ENCODE peak calls at places on chromosomes 11 and 22, in ten cellular contexts. J is Karpas-422, M is Caco-2, I is psoas muscle, U is heart right ventricle, W is right lobe of liver, K is pancreas, G is esophagus squamous epithelium, S is fibroblast of lung, E is adipocyte. Z is an unnamed sample. For H3K9me3 and H3K27me3, the result is how much of the 10 kb centered on the place peaks cover.

GRCh38 chr11:33478111-33478573 is 221.0 kb downstream of the HIPK3 start:
- DNase-seq in J (no peak), M (no peak), I (no peak), U (no peak), W (peak), K (no peak), G (no peak), S (peak), E (no peak), Z (no peak)

GRCh38 chr22:37020192-37020479 is 594 bp downstream of the MPST start:
- DNase-seq in J (no peak), M (no peak), I (no peak), U (no peak), W (peak), K (no peak), G (no peak), S (peak), E (peak), Z (no peak)

GRCh38 chr22:43012390-43012789 is 2.6 kb downstream of the PACSIN2 start:
- DNase-seq in J (no peak), M (no peak), I (no peak), U (no peak), W (no peak), K (peak), G (no peak), S (no peak), E (no peak), Z (no peak)

GRCh38 chr11:101583180-101584128 is at the start of gene TRPC6:
- DNase-seq in J (no peak), M (no peak), I (no peak), U (peak), W (no peak), K (peak), G (no peak), S (peak), E (peak), Z (no peak)

GRCh38 chr11:14636119-14636518 is 7.5 kb upstream of the PDE3B start:
- DNase-seq in J (no peak), M (no peak), I (no peak), U (no peak), W (no peak), K (no peak), G (no peak), S (no peak), E (no peak), Z (no peak)

GRCh38 chr11:109329716-109330115 is 92.3 kb upstream of the C11orf87 start:
- DNase-seq in J (no peak), M (no peak), I (no peak), U (no peak), W (no peak), K (no peak), G (no peak), S (no peak), E (no peak), Z (no peak)

GRCh38 chr22:27397948-27398330 is 403.6 kb downstream of the MN1 start:
- DNase-seq in J (no peak), M (no peak), I (peak), U (peak), W (no peak), K (no peak), G (no peak), S (peak), E (no peak), Z (no peak)

GRCh38 chr11:3949132-3949531 is 93.7 kb downstream of the STIM1 start:
- DNase-seq in J (peak), M (no peak), I (no peak), U (no peak), W (no peak), K (no peak), G (no peak), S (no peak), E (no peak), Z (no peak)

GRCh38 chr11:122024278-122024677 is 91.7 kb downstream of the BLID start:
- DNase-seq in J (no peak), M (no peak), I (no peak), U (no peak), W (no peak), K (no peak), G (no peak), S (no peak), E (no peak), Z (no peak)

GRCh38 chr11:131064373-131064991 is 148.2 kb upstream of the SNX19 start:
- DNase-seq in J (peak), M (peak), I (peak), U (peak), W (peak), K (peak), G (no peak), S (peak), E (peak), Z (no peak)

GRCh38 chr11:106327134-106327533 is 249.7 kb downstream of the AASDHPPT start:
- DNase-seq in J (no peak), M (no peak), I (no peak), U (no peak), W (no peak), K (no peak), G (no peak), S (no peak), E (no peak), Z (no peak)

GRCh38 chr22:46010951-46011626 is 34.1 kb upstream of the WNT7B start:
- DNase-seq in J (no peak), M (no peak), I (peak), U (no peak), W (peak), K (peak), G (no peak), S (no peak), E (no peak), Z (no peak)

GRCh38 chr22:21038405-21038804 is 6.0 kb upstream of the SLC7A4 start:
- DNase-seq in J (no peak), M (no peak), I (no peak), U (no peak), W (no peak), K (no peak), G (no peak), S (peak), E (peak), Z (no peak)

GRCh38 chr11:68903288-68903630 is 373 bp downstream of the MRPL21 start:
- DNase-seq in J (peak), M (no peak), I (no peak), U (no peak), W (no peak), K (no peak), G (no peak), S (peak), E (peak), Z (no peak)

GRCh38 chr22:46043816-46044717 is 67.1 kb upstream of the WNT7B start:
- DNase-seq in J (no peak), M (no peak), I (no peak), U (no peak), W (peak), K (no peak), G (no peak), S (no peak), E (no peak), Z (no peak)

GRCh38 chr11:43987384-43988039 is 45.1 kb downstream of the C11orf96 start:
- DNase-seq in J (no peak), M (no peak), I (peak), U (peak), W (peak), K (no peak), G (no peak), S (peak), E (peak), Z (peak)

GRCh38 chr11:16169541-16169940 is 186.8 kb downstream of the SOX6 start:
- DNase-seq in J (no peak), M (no peak), I (no peak), U (no peak), W (no peak), K (no peak), G (no peak), S (no peak), E (peak), Z (no peak)

GRCh38 chr11:45773271-45774022 is 31.5 kb upstream of the SLC35C1 start:
- DNase-seq in J (no peak), M (no peak), I (peak), U (no peak), W (peak), K (no peak), G (no peak), S (no peak), E (no peak), Z (no peak)

GRCh38 chr22:45671783-45672563 is at the start of gene ATXN10:
- DNase-seq in J (peak), M (peak), I (peak), U (peak), W (peak), K (peak), G (no peak), S (peak), E (peak), Z (peak)

GRCh38 chr22:44154431-44154942 is 26.2 kb upstream of the PARVG start:
- DNase-seq in J (no peak), M (no peak), I (no peak), U (no peak), W (no peak), K (no peak), G (no peak), S (peak), E (no peak), Z (no peak)

GRCh38 chr11:105609832-105610781 is at the start of gene GRIA4:
- DNase-seq in J (no peak), M (no peak), I (peak), U (peak), W (no peak), K (peak), G (no peak), S (peak), E (peak), Z (no peak)

GRCh38 chr11:106208795-106209194 is 131.3 kb downstream of the AASDHPPT start:
- DNase-seq in J (no peak), M (peak), I (no peak), U (no peak), W (no peak), K (peak), G (no peak), S (no peak), E (no peak), Z (no peak)

GRCh38 chr11:122235615-122236014 is 119.6 kb upstream of the BLID start:
- DNase-seq in J (no peak), M (no peak), I (peak), U (peak), W (no peak), K (no peak), G (no peak), S (peak), E (peak), Z (no peak)

GRCh38 chr22:37804886-37805857 is 2.6 kb upstream of the GCAT start:
- DNase-seq in J (no peak), M (peak), I (peak), U (peak), W (peak), K (peak), G (no peak), S (peak), E (peak), Z (peak)

GRCh38 chr11:66867425-66868040 is 10.7 kb downstream of the LRFN4 start:
- DNase-seq in J (peak), M (no peak), I (no peak), U (no peak), W (no peak), K (peak), G (no peak), S (no peak), E (no peak), Z (no peak)

GRCh38 chr11:120547871-120548681 is 36.5 kb downstream of the GRIK4 start:
- DNase-seq in J (no peak), M (peak), I (peak), U (peak), W (peak), K (peak), G (no peak), S (peak), E (peak), Z (peak)

GRCh38 chr22:49046546-49047305 is 780.9 kb downstream of the BRD1 start:
- DNase-seq in J (peak), M (peak), I (no peak), U (peak), W (peak), K (peak), G (no peak), S (no peak), E (no peak), Z (no peak)

GRCh38 chr11:112113539-112114457 is 27.1 kb downstream of the SDHD start:
- DNase-seq in J (peak), M (peak), I (no peak), U (no peak), W (no peak), K (no peak), G (no peak), S (peak), E (peak), Z (no peak)

GRCh38 chr11:124199702-124200101 is 16.6 kb downstream of the OR10D3 start:
- DNase-seq in J (no peak), M (no peak), I (no peak), U (no peak), W (no peak), K (no peak), G (no peak), S (peak), E (peak), Z (no peak)

GRCh38 chr11:33542921-33543320 is 157.7 kb downstream of the C11orf91 start:
- DNase-seq in J (peak), M (peak), I (peak), U (peak), W (peak), K (no peak), G (no peak), S (peak), E (peak), Z (no peak)

GRCh38 chr11:119977881-119978280 is 160.0 kb downstream of the TRIM29 start:
- DNase-seq in J (no peak), M (no peak), I (no peak), U (no peak), W (peak), K (no peak), G (no peak), S (no peak), E (no peak), Z (no peak)

GRCh38 chr22:43001271-43002197 is 13.4 kb downstream of the PACSIN2 start:
- DNase-seq in J (no peak), M (no peak), I (no peak), U (no peak), W (no peak), K (no peak), G (no peak), S (peak), E (peak), Z (no peak)

GRCh38 chr11:55172734-55173415 is 89.1 kb upstream of the TRIM48 start:
- DNase-seq in J (no peak), M (no peak), I (no peak), U (no peak), W (no peak), K (peak), G (no peak), S (no peak), E (no peak), Z (no peak)

GRCh38 chr11:17257200-17257599 is 19.3 kb upstream of the NUCB2 start:
- DNase-seq in J (peak), M (no peak), I (no peak), U (no peak), W (no peak), K (no peak), G (no peak), S (peak), E (peak), Z (no peak)

GRCh38 chr22:28442951-28443876 is 236.4 kb downstream of the TTC28 start:
- DNase-seq in J (no peak), M (peak), I (peak), U (peak), W (peak), K (peak), G (no peak), S (peak), E (peak), Z (peak)

GRCh38 chr22:42918500-42918899 is 61.4 kb upstream of the ARFGAP3 start:
- DNase-seq in J (no peak), M (no peak), I (no peak), U (no peak), W (no peak), K (no peak), G (no peak), S (no peak), E (no peak), Z (no peak)

GRCh38 chr11:66856496-66857233 is at the start of gene LRFN4:
- DNase-seq in J (no peak), M (peak), I (no peak), U (peak), W (no peak), K (no peak), G (peak), S (no peak), E (peak), Z (no peak)

GRCh38 chr22:33038836-33039235 is 19.3 kb downstream of the SYN3 start:
- DNase-seq in J (no peak), M (no peak), I (no peak), U (no peak), W (no peak), K (no peak), G (no peak), S (no peak), E (no peak), Z (no peak)

GRCh38 chr22:33034753-33035152 is 23.4 kb downstream of the SYN3 start:
- DNase-seq in J (no peak), M (no peak), I (no peak), U (no peak), W (peak), K (no peak), G (no peak), S (no peak), E (no peak), Z (no peak)

GRCh38 chr22:33038131-33038772 is 19.9 kb downstream of the SYN3 start:
- DNase-seq in J (no peak), M (no peak), I (no peak), U (no peak), W (no peak), K (no peak), G (no peak), S (no peak), E (peak), Z (no peak)

GRCh38 chr22:33036881-33037280 is 21.3 kb downstream of the SYN3 start:
- DNase-seq in J (no peak), M (no peak), I (no peak), U (no peak), W (no peak), K (no peak), G (no peak), S (no peak), E (no peak), Z (no peak)

DNA sequence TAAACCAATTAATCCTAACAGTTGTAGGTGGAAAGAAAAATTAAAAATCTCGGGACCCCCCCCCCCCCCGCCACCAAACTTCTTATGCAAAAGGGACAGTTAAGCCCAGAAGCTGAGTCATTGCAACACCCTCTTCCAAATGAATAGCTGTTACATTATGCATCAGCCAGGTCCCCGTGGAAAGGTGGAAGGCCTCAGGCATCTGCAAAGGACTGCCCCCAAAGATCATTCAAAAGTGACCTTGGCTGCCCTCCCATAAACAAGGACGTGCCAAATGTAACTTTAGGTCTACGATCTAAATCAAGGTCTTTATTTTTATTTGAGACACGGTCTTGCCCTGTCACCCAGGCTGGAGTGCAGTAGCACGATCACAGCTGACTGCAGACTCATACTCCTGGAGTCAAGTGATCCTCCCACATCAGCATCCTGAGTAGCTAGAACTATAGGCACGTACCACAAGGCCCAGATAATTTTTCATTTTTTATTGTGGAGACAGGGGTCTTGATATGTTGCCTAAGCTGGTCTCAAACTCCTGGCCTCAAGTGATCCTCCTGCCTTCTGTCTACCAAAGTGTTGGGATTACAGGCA is 22.8 kb downstream of the SYN3 start:
- DNase-seq in J (no peak), M (no peak), I (no peak), U (no peak), W (no peak), K (no peak), G (no peak), S (no peak), E (no peak), Z (no peak)
- H3K9me3 ChIP-seq in J (under half), M (under half), I (under half), U (under half), W (under half), K (under half), G (under half), S (under half), E (under half), Z (under half)

GRCh38 chr11:2722955-2723354 is 23.2 kb upstream of the KCNQ1OT1 start:
- DNase-seq in J (no peak), M (no peak), I (no peak), U (no peak), W (no peak), K (no peak), G (no peak), S (no peak), E (no peak), Z (no peak)
- H3K27me3 ChIP-seq in J (under half), M (under half), I (under half), U (under half), W (under half), K (under half), G (under half), S (under half), E (under half), Z (under half)

DNA sequence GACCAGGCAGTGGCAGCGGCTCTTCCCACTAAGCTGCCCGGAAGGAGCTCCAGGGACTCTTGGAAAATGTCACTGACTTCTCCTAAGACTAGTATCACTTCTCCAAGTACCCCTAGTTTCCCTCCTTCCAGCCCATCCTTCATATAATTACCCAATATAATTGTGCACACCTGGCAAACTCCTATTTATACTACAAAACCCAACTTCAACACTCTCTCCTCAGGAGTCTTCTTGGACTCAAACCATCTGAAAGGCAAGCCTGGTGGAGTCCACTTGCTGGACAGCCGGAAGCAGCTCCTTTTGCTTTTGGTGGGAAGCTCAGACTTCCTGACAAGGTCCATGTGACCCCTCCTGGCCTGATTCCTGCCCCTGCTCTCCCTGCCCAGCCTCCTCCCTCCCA is 955.9 kb downstream of the TBC1D22A start:
- DNase-seq in J (no peak), M (no peak), I (no peak), U (no peak), W (no peak), K (no peak), G (no peak), S (no peak), E (no peak), Z (no peak)
- H3K9me3 ChIP-seq in J (under half), M (under half), I (under half), U (under half), W (under half), K (under half), G (under half), S (under half), E (under half), Z (under half)

DNA sequence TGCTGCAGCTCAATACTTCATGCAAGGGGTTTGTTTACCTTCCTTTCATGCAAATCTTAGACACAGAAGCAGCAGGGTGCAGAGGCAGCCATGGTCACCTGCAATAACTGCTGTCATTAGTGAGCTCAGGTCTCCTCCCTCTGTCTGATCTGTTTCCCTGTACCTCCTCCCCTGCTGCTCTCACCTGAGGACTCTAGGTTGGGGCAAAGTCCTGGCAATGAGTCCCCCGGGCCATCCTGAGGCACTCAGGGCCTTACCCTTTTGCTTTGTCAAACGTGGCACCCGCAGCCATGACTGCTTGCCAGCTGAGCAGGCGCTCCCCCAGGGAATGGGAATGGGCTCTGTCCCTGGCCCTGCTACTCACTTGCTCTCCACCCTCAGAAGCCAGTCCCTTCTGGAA is 3.9 kb downstream of the LRRC10B start:
- DNase-seq in J (no peak), M (no peak), I (no peak), U (no peak), W (no peak), K (peak), G (no peak), S (no peak), E (no peak), Z (no peak)
- H3K27me3 ChIP-seq in J (under half), M (under half), I (under half), U (under half), W (under half), K (under half), G (under half), S (under half), E (under half), Z (under half)

GRCh38 chr11:28767574-28767973 is 659.4 kb downstream of the METTL15 start:
- DNase-seq in J (no peak), M (no peak), I (no peak), U (no peak), W (no peak), K (no peak), G (no peak), S (no peak), E (no peak), Z (no peak)

GRCh38 chr11:28773606-28774005 is 665.4 kb downstream of the METTL15 start:
- DNase-seq in J (no peak), M (no peak), I (no peak), U (no peak), W (no peak), K (no peak), G (no peak), S (no peak), E (no peak), Z (no peak)

DNA sequence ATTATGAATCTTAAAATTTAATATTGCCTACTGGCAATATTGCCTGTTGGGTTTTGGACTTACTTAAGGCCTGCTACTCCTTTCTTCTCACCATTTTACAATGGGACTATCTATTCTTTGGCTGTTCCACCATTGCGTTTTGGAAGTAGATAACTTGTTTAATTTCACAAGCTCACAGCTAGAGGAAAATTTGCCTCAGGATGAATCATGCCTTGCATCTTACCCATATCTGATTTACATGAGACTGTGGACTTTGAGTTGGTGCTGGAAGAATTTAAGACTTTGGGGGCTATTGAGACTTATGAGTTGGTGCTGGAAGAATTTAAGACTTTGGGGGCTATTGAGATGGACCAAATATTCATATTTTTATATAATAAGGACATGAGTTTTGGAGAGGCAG is 662.6 kb downstream of the METTL15 start:
- DNase-seq in J (no peak), M (no peak), I (no peak), U (no peak), W (no peak), K (no peak), G (no peak), S (no peak), E (no peak), Z (no peak)
- H3K9me3 ChIP-seq in J (under half), M (under half), I (under half), U (half or more), W (under half), K (under half), G (under half), S (under half), E (under half), Z (under half)

Z was measured in thoracic aorta.